ENCODE peak calls at places on chromosomes 3 and 15, in four cellular contexts. Z is head of caudate nucleus, T is brain pericyte, L is lung. H is an unnamed sample.

GRCh38 chr3:149657458-149657795 is 398 bp downstream of the WWTR1 start:
- DNase-seq in Z (peak; percentile 18), T (no peak), L (peak; percentile 44), H (peak; percentile 24)

GRCh38 chr3:150806436-150806835 is 43.5 kb upstream of the SIAH2 start:
- DNase-seq in Z (no peak), T (no peak), L (no peak), H (no peak)

GRCh38 chr3:148648685-148649352 is 48.9 kb upstream of the AGTR1 start:
- DNase-seq in Z (no peak), T (no peak), L (no peak), H (no peak)

GRCh38 chr15:31955734-31956133 is 74.6 kb upstream of the CHRNA7 start:
- DNase-seq in Z (no peak), T (no peak), L (no peak), H (no peak)

GRCh38 chr3:137020315-137020714 is 62.5 kb downstream of the IL20RB start:
- DNase-seq in Z (no peak), T (no peak), L (no peak), H (no peak)

GRCh38 chr15:65869954-65870871 is 922 bp downstream of the RAB11A start:
- DNase-seq in Z (peak; percentile 54), T (no peak), L (peak; percentile 52), H (no peak)

GRCh38 chr3:69006083-69006482 is 7.4 kb downstream of the EOGT start:
- DNase-seq in Z (no peak), T (no peak), L (no peak), H (no peak)

GRCh38 chr3:194933465-194933864 is 247.8 kb downstream of the FAM43A start:
- DNase-seq in Z (no peak), T (no peak), L (no peak), H (no peak)

GRCh38 chr15:82046668-82047492 is 1.1 kb upstream of the MEX3B start:
- DNase-seq in Z (peak; percentile 94), T (peak; percentile 76), L (peak; percentile 87), H (peak; percentile 85)

GRCh38 chr3:59418836-59419235 is 369.0 kb upstream of the CFAP20DC start:
- DNase-seq in Z (no peak), T (no peak), L (no peak), H (no peak)

GRCh38 chr3:79843180-79843579 is 75.4 kb upstream of the ROBO1 start:
- DNase-seq in Z (no peak), T (peak; percentile 30), L (no peak), H (no peak)

GRCh38 chr15:37106490-37107001 is 6.2 kb upstream of the MEIS2 start:
- DNase-seq in Z (peak; percentile 84), T (no peak), L (no peak), H (no peak)

GRCh38 chr3:59321881-59322540 is 272.2 kb upstream of the CFAP20DC start:
- DNase-seq in Z (no peak), T (no peak), L (no peak), H (no peak)

GRCh38 chr3:119365418-119365817 is 71.2 kb downstream of the ARHGAP31 start:
- DNase-seq in Z (no peak), T (no peak), L (no peak), H (no peak)

GRCh38 chr3:167936010-167936409 is 159.7 kb downstream of the GOLIM4 start:
- DNase-seq in Z (no peak), T (no peak), L (no peak), H (no peak)

GRCh38 chr3:38519651-38520050 is 23.5 kb downstream of the EXOG start:
- DNase-seq in Z (no peak), T (no peak), L (no peak), H (no peak)

GRCh38 chr3:1092771-1093170 is at the start of gene CNTN6:
- DNase-seq in Z (peak; percentile 18), T (no peak), L (no peak), H (no peak)

GRCh38 chr3:18295171-18295920 is 129.8 kb downstream of the SATB1 start:
- DNase-seq in Z (no peak), T (no peak), L (peak; percentile 48), H (no peak)

GRCh38 chr15:67824900-67825879 is at the start of gene SKOR1:
- DNase-seq in Z (no peak), T (no peak), L (no peak), H (no peak)

GRCh38 chr3:181711325-181712135 is at the start of gene SOX2:
- DNase-seq in Z (peak; percentile 95), T (no peak), L (peak; percentile 66), H (no peak)

GRCh38 chr15:66472176-66472999 is 25.2 kb downstream of the SNAPC5 start:
- DNase-seq in Z (no peak), T (no peak), L (no peak), H (no peak)

GRCh38 chr3:156615592-156616173 is 58.7 kb upstream of the TIPARP start:
- DNase-seq in Z (peak; percentile 30), T (no peak), L (peak; percentile 78), H (no peak)

GRCh38 chr15:88323468-88323867 is 66.9 kb upstream of the NTRK3 start:
- DNase-seq in Z (no peak), T (no peak), L (no peak), H (no peak)

GRCh38 chr3:10867384-10867783 is 51.4 kb downstream of the SLC6A11 start:
- DNase-seq in Z (no peak), T (no peak), L (no peak), H (no peak)

GRCh38 chr15:73438651-73439050 is 4.3 kb upstream of the REC114 start:
- DNase-seq in Z (no peak), T (no peak), L (no peak), H (no peak)

GRCh38 chr15:66745530-66746230 is 43.6 kb downstream of the SMAD6 start:
- DNase-seq in Z (no peak), T (no peak), L (no peak), H (no peak)

GRCh38 chr15:68731318-68731897 is 89.3 kb downstream of the ANP32A start:
- DNase-seq in Z (no peak), T (no peak), L (no peak), H (no peak)

GRCh38 chr3:132210476-132211346 is 106.5 kb upstream of the ACP3 start:
- DNase-seq in Z (no peak), T (no peak), L (peak; percentile 31), H (no peak)

GRCh38 chr15:92879949-92880725 is 20.0 kb upstream of the CHD2 start:
- DNase-seq in Z (no peak), T (no peak), L (no peak), H (no peak)

GRCh38 chr15:68218331-68218730 is 11.2 kb downstream of the CLN6 start:
- DNase-seq in Z (no peak), T (no peak), L (no peak), H (no peak)

GRCh38 chr3:127629462-127630403 is 748 bp downstream of the PODXL2 start:
- DNase-seq in Z (peak; percentile 63), T (no peak), L (no peak), H (no peak)

GRCh38 chr3:123527046-123527445 is 57.8 kb downstream of the HACD2 start:
- DNase-seq in Z (no peak), T (no peak), L (no peak), H (no peak)

GRCh38 chr3:124676236-124676635 is 54.0 kb upstream of the UMPS start:
- DNase-seq in Z (no peak), T (no peak), L (no peak), H (no peak)

GRCh38 chr3:5021116-5021515 is 41.9 kb downstream of the BHLHE40 start:
- DNase-seq in Z (no peak), T (no peak), L (no peak), H (no peak)

GRCh38 chr3:172391592-172392302 is 56.5 kb downstream of the GHSR start:
- DNase-seq in Z (no peak), T (no peak), L (no peak), H (no peak)

GRCh38 chr3:63351159-63352007 is 73.3 kb downstream of the SYNPR start:
- DNase-seq in Z (peak; percentile 42), T (no peak), L (no peak), H (peak; percentile 18)

H was measured in smooth muscle cell of the brain vasculature.